ENCODE peak calls at places on chromosome 4, in seven cellular contexts. One of them, this sample, is unnamed.

GRCh38 chr4:73345399-73345975 is 58.6 kb upstream of the ALB start:
- DNase-seq in lower lobe of right lung: no peak
- DNase-seq in cardiac muscle cell: no peak
- DNase-seq in esophagus muscularis mucosa: no peak
- DNase-seq in left ventricle myocardium inferior: no peak
- DNase-seq in lung: no peak
- DNase-seq in choroid plexus epithelial cell: peak
- DNase-seq in this sample: no peak

GRCh38 chr4:167595898-167596297 is 361.6 kb upstream of the SPOCK3 start:
- DNase-seq in lower lobe of right lung: no peak
- DNase-seq in cardiac muscle cell: no peak
- DNase-seq in esophagus muscularis mucosa: no peak
- DNase-seq in left ventricle myocardium inferior: no peak
- DNase-seq in lung: no peak
- DNase-seq in choroid plexus epithelial cell: no peak
- DNase-seq in this sample: no peak

GRCh38 chr4:121594796-121595526 is 101.8 kb downstream of the ANXA5 start:
- DNase-seq in lower lobe of right lung: no peak
- DNase-seq in cardiac muscle cell: no peak
- DNase-seq in esophagus muscularis mucosa: no peak
- DNase-seq in left ventricle myocardium inferior: no peak
- DNase-seq in lung: no peak
- DNase-seq in choroid plexus epithelial cell: peak
- DNase-seq in this sample: no peak

GRCh38 chr4:46844325-46844917 is 64.6 kb downstream of the COX7B2 start:
- DNase-seq in lower lobe of right lung: no peak
- DNase-seq in cardiac muscle cell: peak
- DNase-seq in esophagus muscularis mucosa: no peak
- DNase-seq in left ventricle myocardium inferior: no peak
- DNase-seq in lung: no peak
- DNase-seq in choroid plexus epithelial cell: peak
- DNase-seq in this sample: peak

GRCh38 chr4:165204462-165204830 is 2.9 kb upstream of the KLHL2 start:
- DNase-seq in lower lobe of right lung: no peak
- DNase-seq in cardiac muscle cell: no peak
- DNase-seq in esophagus muscularis mucosa: no peak
- DNase-seq in left ventricle myocardium inferior: no peak
- DNase-seq in lung: no peak
- DNase-seq in choroid plexus epithelial cell: peak
- DNase-seq in this sample: no peak

GRCh38 chr4:154009191-154009590 is 220.3 kb upstream of the SFRP2 start:
- DNase-seq in lower lobe of right lung: no peak
- DNase-seq in cardiac muscle cell: no peak
- DNase-seq in esophagus muscularis mucosa: no peak
- DNase-seq in left ventricle myocardium inferior: no peak
- DNase-seq in lung: no peak
- DNase-seq in choroid plexus epithelial cell: peak
- DNase-seq in this sample: no peak

GRCh38 chr4:128606173-128606572 is 203.3 kb upstream of the JADE1 start:
- DNase-seq in lower lobe of right lung: no peak
- DNase-seq in cardiac muscle cell: no peak
- DNase-seq in esophagus muscularis mucosa: no peak
- DNase-seq in left ventricle myocardium inferior: no peak
- DNase-seq in lung: no peak
- DNase-seq in choroid plexus epithelial cell: peak
- DNase-seq in this sample: no peak

GRCh38 chr4:70559216-70559830 is 32.7 kb upstream of the AMBN start:
- DNase-seq in lower lobe of right lung: no peak
- DNase-seq in cardiac muscle cell: peak
- DNase-seq in esophagus muscularis mucosa: no peak
- DNase-seq in left ventricle myocardium inferior: no peak
- DNase-seq in lung: peak
- DNase-seq in choroid plexus epithelial cell: peak
- DNase-seq in this sample: peak

GRCh38 chr4:71009091-71009490 is 15.6 kb downstream of the DCK start:
- DNase-seq in lower lobe of right lung: no peak
- DNase-seq in cardiac muscle cell: no peak
- DNase-seq in esophagus muscularis mucosa: no peak
- DNase-seq in left ventricle myocardium inferior: no peak
- DNase-seq in lung: no peak
- DNase-seq in choroid plexus epithelial cell: peak
- DNase-seq in this sample: no peak

GRCh38 chr4:86935833-86936721 is 1.3 kb downstream of the AFF1 start:
- DNase-seq in lower lobe of right lung: peak
- DNase-seq in cardiac muscle cell: peak
- DNase-seq in esophagus muscularis mucosa: peak
- DNase-seq in left ventricle myocardium inferior: peak
- DNase-seq in lung: peak
- DNase-seq in choroid plexus epithelial cell: peak
- DNase-seq in this sample: peak

GRCh38 chr4:36509816-36510215 is 228.4 kb downstream of the DTHD1 start:
- DNase-seq in lower lobe of right lung: no peak
- DNase-seq in cardiac muscle cell: no peak
- DNase-seq in esophagus muscularis mucosa: no peak
- DNase-seq in left ventricle myocardium inferior: no peak
- DNase-seq in lung: no peak
- DNase-seq in choroid plexus epithelial cell: no peak
- DNase-seq in this sample: no peak

GRCh38 chr4:142366821-142367220 is 479.3 kb downstream of the INPP4B start:
- DNase-seq in lower lobe of right lung: no peak
- DNase-seq in cardiac muscle cell: no peak
- DNase-seq in esophagus muscularis mucosa: no peak
- DNase-seq in left ventricle myocardium inferior: no peak
- DNase-seq in lung: no peak
- DNase-seq in choroid plexus epithelial cell: peak
- DNase-seq in this sample: no peak

GRCh38 chr4:26729027-26729426 is 131.6 kb upstream of the STIM2 start:
- DNase-seq in lower lobe of right lung: no peak
- DNase-seq in cardiac muscle cell: no peak
- DNase-seq in esophagus muscularis mucosa: no peak
- DNase-seq in left ventricle myocardium inferior: no peak
- DNase-seq in lung: no peak
- DNase-seq in choroid plexus epithelial cell: no peak
- DNase-seq in this sample: no peak

GRCh38 chr4:185332575-185333464 is 62.9 kb downstream of the LRP2BP start:
- DNase-seq in lower lobe of right lung: no peak
- DNase-seq in cardiac muscle cell: no peak
- DNase-seq in esophagus muscularis mucosa: no peak
- DNase-seq in left ventricle myocardium inferior: no peak
- DNase-seq in lung: no peak
- DNase-seq in choroid plexus epithelial cell: no peak
- DNase-seq in this sample: peak

GRCh38 chr4:121484633-121485032 is 103.8 kb upstream of the QRFPR start:
- DNase-seq in lower lobe of right lung: peak
- DNase-seq in cardiac muscle cell: peak
- DNase-seq in esophagus muscularis mucosa: no peak
- DNase-seq in left ventricle myocardium inferior: no peak
- DNase-seq in lung: no peak
- DNase-seq in choroid plexus epithelial cell: peak
- DNase-seq in this sample: peak

GRCh38 chr4:151962138-151962845 is 201.5 kb upstream of the GATB start:
- DNase-seq in lower lobe of right lung: no peak
- DNase-seq in cardiac muscle cell: no peak
- DNase-seq in esophagus muscularis mucosa: no peak
- DNase-seq in left ventricle myocardium inferior: no peak
- DNase-seq in lung: no peak
- DNase-seq in choroid plexus epithelial cell: no peak
- DNase-seq in this sample: no peak

GRCh38 chr4:52058275-52058674 is 7.2 kb downstream of the SPATA18 start:
- DNase-seq in lower lobe of right lung: no peak
- DNase-seq in cardiac muscle cell: no peak
- DNase-seq in esophagus muscularis mucosa: no peak
- DNase-seq in left ventricle myocardium inferior: no peak
- DNase-seq in lung: no peak
- DNase-seq in choroid plexus epithelial cell: no peak
- DNase-seq in this sample: no peak

GRCh38 chr4:122914292-122914904 is 8.0 kb downstream of the NUDT6 start:
- DNase-seq in lower lobe of right lung: no peak
- DNase-seq in cardiac muscle cell: no peak
- DNase-seq in esophagus muscularis mucosa: no peak
- DNase-seq in left ventricle myocardium inferior: no peak
- DNase-seq in lung: no peak
- DNase-seq in choroid plexus epithelial cell: peak
- DNase-seq in this sample: peak

GRCh38 chr4:122917731-122918130 is 4.7 kb downstream of the NUDT6 start:
- DNase-seq in lower lobe of right lung: no peak
- DNase-seq in cardiac muscle cell: no peak
- DNase-seq in esophagus muscularis mucosa: no peak
- DNase-seq in left ventricle myocardium inferior: no peak
- DNase-seq in lung: no peak
- DNase-seq in choroid plexus epithelial cell: peak
- DNase-seq in this sample: no peak

GRCh38 chr4:122912810-122913575 is 9.4 kb downstream of the NUDT6 start:
- DNase-seq in lower lobe of right lung: no peak
- DNase-seq in cardiac muscle cell: no peak
- DNase-seq in esophagus muscularis mucosa: no peak
- DNase-seq in left ventricle myocardium inferior: no peak
- DNase-seq in lung: no peak
- DNase-seq in choroid plexus epithelial cell: no peak
- DNase-seq in this sample: no peak

GRCh38 chr4:122911588-122911987 is 10.8 kb downstream of the NUDT6 start:
- DNase-seq in lower lobe of right lung: no peak
- DNase-seq in cardiac muscle cell: no peak
- DNase-seq in esophagus muscularis mucosa: no peak
- DNase-seq in left ventricle myocardium inferior: no peak
- DNase-seq in lung: no peak
- DNase-seq in choroid plexus epithelial cell: peak
- DNase-seq in this sample: no peak

DNA sequence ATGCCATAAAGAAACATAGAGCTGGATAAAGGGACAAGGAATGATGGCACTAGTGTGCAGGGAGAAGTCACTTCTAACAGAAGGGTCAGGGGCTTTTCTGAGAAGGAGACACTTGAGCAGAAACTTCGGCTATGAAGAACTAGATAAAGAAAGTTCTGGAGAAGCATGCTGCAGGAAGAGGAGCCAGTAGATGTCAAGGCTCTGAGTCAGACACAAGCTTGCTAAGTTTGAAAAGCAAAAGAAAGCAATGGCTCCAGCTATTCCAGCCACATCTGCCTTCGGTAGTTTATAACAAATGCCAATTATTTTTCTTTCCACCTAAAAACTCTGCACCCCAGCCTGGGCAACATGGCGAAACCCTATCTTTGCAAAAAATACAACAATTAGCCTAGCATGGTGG is 7.5 kb downstream of the NUDT6 start:
- DNase-seq in lower lobe of right lung: no peak
- DNase-seq in cardiac muscle cell: no peak
- DNase-seq in esophagus muscularis mucosa: no peak
- DNase-seq in left ventricle myocardium inferior: no peak
- DNase-seq in lung: no peak
- DNase-seq in choroid plexus epithelial cell: peak
- DNase-seq in this sample: no peak
- H3K4me3 ChIP-seq in lower lobe of right lung: no peak
- H3K4me3 ChIP-seq in cardiac muscle cell: no peak
- H3K4me3 ChIP-seq in esophagus muscularis mucosa: no peak
- H3K4me3 ChIP-seq in left ventricle myocardium inferior: no peak
- H3K4me3 ChIP-seq in lung: no peak
- H3K4me3 ChIP-seq in choroid plexus epithelial cell: no peak
- H3K4me3 ChIP-seq in this sample: no peak

GRCh38 chr4:139403457-139403856 is 50.5 kb upstream of the RAB33B start:
- DNase-seq in lower lobe of right lung: no peak
- DNase-seq in cardiac muscle cell: no peak
- DNase-seq in esophagus muscularis mucosa: no peak
- DNase-seq in left ventricle myocardium inferior: no peak
- DNase-seq in lung: no peak
- DNase-seq in choroid plexus epithelial cell: peak
- DNase-seq in this sample: no peak
- TF ChIP-seq CTCF in lower lobe of right lung: no peak
- TF ChIP-seq CTCF in cardiac muscle cell: no peak
- TF ChIP-seq CTCF in esophagus muscularis mucosa: no peak
- TF ChIP-seq CTCF in left ventricle myocardium inferior: no peak
- TF ChIP-seq CTCF in lung: no peak
- TF ChIP-seq CTCF in choroid plexus epithelial cell: peak
- TF ChIP-seq CTCF in this sample: no peak

GRCh38 chr4:173520921-173521473 is 9.0 kb downstream of the HAND2 start:
- DNase-seq in lower lobe of right lung: no peak
- DNase-seq in cardiac muscle cell: peak
- DNase-seq in esophagus muscularis mucosa: peak
- DNase-seq in left ventricle myocardium inferior: no peak
- DNase-seq in lung: no peak
- DNase-seq in choroid plexus epithelial cell: no peak
- DNase-seq in this sample: no peak

GRCh38 chr4:173521474-173522159 is 8.4 kb downstream of the HAND2 start:
- DNase-seq in lower lobe of right lung: no peak
- DNase-seq in cardiac muscle cell: peak
- DNase-seq in esophagus muscularis mucosa: no peak
- DNase-seq in left ventricle myocardium inferior: peak
- DNase-seq in lung: no peak
- DNase-seq in choroid plexus epithelial cell: no peak
- DNase-seq in this sample: no peak

GRCh38 chr4:173524218-173525117 is 5.6 kb downstream of the HAND2 start:
- DNase-seq in lower lobe of right lung: no peak
- DNase-seq in cardiac muscle cell: peak
- DNase-seq in esophagus muscularis mucosa: peak
- DNase-seq in left ventricle myocardium inferior: no peak
- DNase-seq in lung: no peak
- DNase-seq in choroid plexus epithelial cell: no peak
- DNase-seq in this sample: no peak

GRCh38 chr4:173522874-173523395 is 7.1 kb downstream of the HAND2 start:
- DNase-seq in lower lobe of right lung: no peak
- DNase-seq in cardiac muscle cell: no peak
- DNase-seq in esophagus muscularis mucosa: no peak
- DNase-seq in left ventricle myocardium inferior: peak
- DNase-seq in lung: no peak
- DNase-seq in choroid plexus epithelial cell: no peak
- DNase-seq in this sample: no peak

GRCh38 chr4:173522160-173522873 is 7.7 kb downstream of the HAND2 start:
- DNase-seq in lower lobe of right lung: no peak
- DNase-seq in cardiac muscle cell: peak
- DNase-seq in esophagus muscularis mucosa: peak
- DNase-seq in left ventricle myocardium inferior: peak
- DNase-seq in lung: no peak
- DNase-seq in choroid plexus epithelial cell: peak
- DNase-seq in this sample: no peak
- H3K4me3 ChIP-seq in lower lobe of right lung: peak
- H3K4me3 ChIP-seq in cardiac muscle cell: peak
- H3K4me3 ChIP-seq in esophagus muscularis mucosa: peak
- H3K4me3 ChIP-seq in left ventricle myocardium inferior: peak
- H3K4me3 ChIP-seq in lung: no peak
- H3K4me3 ChIP-seq in choroid plexus epithelial cell: peak
- H3K4me3 ChIP-seq in this sample: no peak

GRCh38 chr4:159400782-159401712 is 298.2 kb downstream of the RAPGEF2 start:
- DNase-seq in lower lobe of right lung: no peak
- DNase-seq in cardiac muscle cell: no peak
- DNase-seq in esophagus muscularis mucosa: no peak
- DNase-seq in left ventricle myocardium inferior: no peak
- DNase-seq in lung: no peak
- DNase-seq in choroid plexus epithelial cell: peak
- DNase-seq in this sample: no peak

GRCh38 chr4:159396151-159396550 is 293.3 kb downstream of the RAPGEF2 start:
- DNase-seq in lower lobe of right lung: no peak
- DNase-seq in cardiac muscle cell: no peak
- DNase-seq in esophagus muscularis mucosa: peak
- DNase-seq in left ventricle myocardium inferior: no peak
- DNase-seq in lung: no peak
- DNase-seq in choroid plexus epithelial cell: no peak
- DNase-seq in this sample: no peak

GRCh38 chr4:159395693-159396092 is 292.8 kb downstream of the RAPGEF2 start:
- DNase-seq in lower lobe of right lung: no peak
- DNase-seq in cardiac muscle cell: no peak
- DNase-seq in esophagus muscularis mucosa: no peak
- DNase-seq in left ventricle myocardium inferior: no peak
- DNase-seq in lung: no peak
- DNase-seq in choroid plexus epithelial cell: no peak
- DNase-seq in this sample: no peak

GRCh38 chr4:159401791-159402380 is 299.0 kb downstream of the RAPGEF2 start:
- DNase-seq in lower lobe of right lung: no peak
- DNase-seq in cardiac muscle cell: no peak
- DNase-seq in esophagus muscularis mucosa: no peak
- DNase-seq in left ventricle myocardium inferior: no peak
- DNase-seq in lung: no peak
- DNase-seq in choroid plexus epithelial cell: peak
- DNase-seq in this sample: no peak

GRCh38 chr4:159398236-159398638 is 295.4 kb downstream of the RAPGEF2 start:
- DNase-seq in lower lobe of right lung: no peak
- DNase-seq in cardiac muscle cell: no peak
- DNase-seq in esophagus muscularis mucosa: peak
- DNase-seq in left ventricle myocardium inferior: no peak
- DNase-seq in lung: no peak
- DNase-seq in choroid plexus epithelial cell: no peak
- DNase-seq in this sample: no peak
- TF ChIP-seq CTCF in lower lobe of right lung: no peak
- TF ChIP-seq CTCF in cardiac muscle cell: no peak
- TF ChIP-seq CTCF in esophagus muscularis mucosa: no peak
- TF ChIP-seq CTCF in left ventricle myocardium inferior: peak
- TF ChIP-seq CTCF in lung: no peak
- TF ChIP-seq CTCF in choroid plexus epithelial cell: peak
- TF ChIP-seq CTCF in this sample: no peak

This sample was measured in GM12865.